ENCODE peak calls at places on chromosomes 12 and 14, in five cellular contexts. One of them, this sample, is unnamed.

GRCh38 chr12:82279597-82279996 is 78.6 kb downstream of the CCDC59 start:
- DNase-seq in cardiac muscle cell: no peak
- DNase-seq in heart right ventricle: no peak
- DNase-seq in MM.1S: no peak
- DNase-seq in keratinocyte: no peak
- DNase-seq in this sample: no peak

GRCh38 chr14:21262410-21262809 is 6.8 kb downstream of the HNRNPC start:
- DNase-seq in cardiac muscle cell: no peak
- DNase-seq in heart right ventricle: no peak
- DNase-seq in keratinocyte: no peak
- DNase-seq in MM.1S: no peak
- DNase-seq in this sample: no peak

GRCh38 chr12:82090188-82090587 is 268.0 kb downstream of the CCDC59 start:
- DNase-seq in heart right ventricle: no peak
- DNase-seq in cardiac muscle cell: no peak
- DNase-seq in MM.1S: no peak
- DNase-seq in keratinocyte: no peak
- DNase-seq in this sample: no peak

GRCh38 chr12:12755923-12756322 is 29.5 kb upstream of the APOLD1 start:
- DNase-seq in cardiac muscle cell: no peak
- DNase-seq in heart right ventricle: no peak
- DNase-seq in keratinocyte: no peak
- DNase-seq in MM.1S: no peak
- DNase-seq in this sample: no peak

GRCh38 chr12:103050273-103050672 is 92.8 kb downstream of the ASCL1 start:
- DNase-seq in cardiac muscle cell: no peak
- DNase-seq in heart right ventricle: no peak
- DNase-seq in keratinocyte: no peak
- DNase-seq in MM.1S: no peak
- DNase-seq in this sample: no peak

GRCh38 chr12:27595231-27595642 is 71.2 kb downstream of the PPFIBP1 start:
- DNase-seq in keratinocyte: no peak
- DNase-seq in heart right ventricle: peak; percentile 84
- DNase-seq in cardiac muscle cell: peak; percentile 93
- DNase-seq in MM.1S: no peak
- DNase-seq in this sample: no peak

GRCh38 chr14:96055753-96056508 is 16.8 kb downstream of the C14orf132 start:
- DNase-seq in keratinocyte: no peak
- DNase-seq in MM.1S: no peak
- DNase-seq in heart right ventricle: no peak
- DNase-seq in cardiac muscle cell: no peak
- DNase-seq in this sample: no peak

GRCh38 chr14:105409379-105409778 is 10.2 kb upstream of the MTA1 start:
- DNase-seq in cardiac muscle cell: no peak
- DNase-seq in MM.1S: no peak
- DNase-seq in heart right ventricle: no peak
- DNase-seq in keratinocyte: no peak
- DNase-seq in this sample: no peak

GRCh38 chr14:28242895-28243294 is 523.7 kb upstream of the FOXG1 start:
- DNase-seq in heart right ventricle: no peak
- DNase-seq in keratinocyte: no peak
- DNase-seq in MM.1S: no peak
- DNase-seq in cardiac muscle cell: no peak
- DNase-seq in this sample: no peak

GRCh38 chr12:93191956-93192355 is 185.8 kb upstream of the NUDT4 start:
- DNase-seq in MM.1S: no peak
- DNase-seq in heart right ventricle: no peak
- DNase-seq in cardiac muscle cell: no peak
- DNase-seq in keratinocyte: no peak
- DNase-seq in this sample: no peak

GRCh38 chr12:3797649-3798048 is 44.7 kb upstream of the CRACR2A start:
- DNase-seq in heart right ventricle: no peak
- DNase-seq in MM.1S: no peak
- DNase-seq in keratinocyte: no peak
- DNase-seq in cardiac muscle cell: peak; percentile 3
- DNase-seq in this sample: no peak

GRCh38 chr12:1272132-1272531 is 281.1 kb downstream of the ERC1 start:
- DNase-seq in keratinocyte: no peak
- DNase-seq in MM.1S: no peak
- DNase-seq in heart right ventricle: no peak
- DNase-seq in cardiac muscle cell: no peak
- DNase-seq in this sample: no peak

GRCh38 chr12:96061864-96062453 is 26.6 kb upstream of the LTA4H start:
- DNase-seq in heart right ventricle: peak; percentile 80
- DNase-seq in keratinocyte: peak; percentile 55
- DNase-seq in MM.1S: peak; percentile 87
- DNase-seq in cardiac muscle cell: peak; percentile 91
- DNase-seq in this sample: peak; percentile 84

GRCh38 chr14:106631886-106632285 is 1105.5 kb downstream of the TMEM121 start:
- DNase-seq in cardiac muscle cell: no peak
- DNase-seq in keratinocyte: no peak
- DNase-seq in heart right ventricle: no peak
- DNase-seq in MM.1S: no peak
- DNase-seq in this sample: no peak

GRCh38 chr12:47417146-47417545 is 288.7 kb downstream of the RPAP3 start:
- DNase-seq in keratinocyte: no peak
- DNase-seq in MM.1S: no peak
- DNase-seq in cardiac muscle cell: no peak
- DNase-seq in heart right ventricle: no peak
- DNase-seq in this sample: no peak

GRCh38 chr14:104821229-104821945 is 20.5 kb downstream of the ZBTB42 start:
- DNase-seq in heart right ventricle: peak; percentile 2
- DNase-seq in keratinocyte: no peak
- DNase-seq in MM.1S: no peak
- DNase-seq in cardiac muscle cell: no peak
- DNase-seq in this sample: no peak

GRCh38 chr12:31929140-31929526 is 30.1 kb upstream of the RESF1 start:
- DNase-seq in MM.1S: no peak
- DNase-seq in cardiac muscle cell: no peak
- DNase-seq in heart right ventricle: no peak
- DNase-seq in keratinocyte: no peak
- DNase-seq in this sample: no peak

GRCh38 chr12:522692-523378 is 63.1 kb downstream of the B4GALNT3 start:
- DNase-seq in keratinocyte: no peak
- DNase-seq in MM.1S: no peak
- DNase-seq in heart right ventricle: no peak
- DNase-seq in cardiac muscle cell: no peak
- DNase-seq in this sample: no peak

DNA sequence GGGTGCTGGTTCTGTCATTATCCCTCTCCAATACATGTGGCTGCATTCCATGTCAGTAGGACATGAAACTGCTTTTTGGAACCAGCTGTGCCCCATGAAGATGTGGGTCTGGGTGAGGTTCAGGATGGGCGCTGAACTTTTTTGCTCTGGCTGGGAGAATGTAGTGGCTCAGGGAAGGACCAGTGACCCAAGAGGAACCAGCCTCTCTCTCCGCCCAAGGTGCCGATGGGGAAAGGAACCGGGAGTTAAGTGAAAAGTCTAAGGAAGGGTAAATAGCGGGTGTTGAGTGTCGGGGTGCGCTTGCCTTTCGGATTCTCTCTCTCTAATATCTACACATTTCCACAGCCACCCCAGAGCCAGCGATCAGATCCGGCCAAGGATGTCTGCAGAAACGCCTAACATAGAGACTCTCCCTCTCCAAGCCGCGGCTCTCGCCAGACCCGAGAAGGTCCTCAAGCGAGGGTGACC is 7.8 kb downstream of the ARHGEF25 start:
- DNase-seq in cardiac muscle cell: no peak
- DNase-seq in keratinocyte: no peak
- DNase-seq in heart right ventricle: no peak
- DNase-seq in MM.1S: no peak
- DNase-seq in this sample: no peak
- H3K4me3 ChIP-seq in cardiac muscle cell: no peak overlapping the region
- H3K4me3 ChIP-seq in keratinocyte: no peak overlapping the region
- H3K4me3 ChIP-seq in heart right ventricle: peak overlapping the region; percentile 20
- H3K4me3 ChIP-seq in MM.1S: no peak overlapping the region
- H3K4me3 ChIP-seq in this sample: peak overlapping the region; percentile 8

DNA sequence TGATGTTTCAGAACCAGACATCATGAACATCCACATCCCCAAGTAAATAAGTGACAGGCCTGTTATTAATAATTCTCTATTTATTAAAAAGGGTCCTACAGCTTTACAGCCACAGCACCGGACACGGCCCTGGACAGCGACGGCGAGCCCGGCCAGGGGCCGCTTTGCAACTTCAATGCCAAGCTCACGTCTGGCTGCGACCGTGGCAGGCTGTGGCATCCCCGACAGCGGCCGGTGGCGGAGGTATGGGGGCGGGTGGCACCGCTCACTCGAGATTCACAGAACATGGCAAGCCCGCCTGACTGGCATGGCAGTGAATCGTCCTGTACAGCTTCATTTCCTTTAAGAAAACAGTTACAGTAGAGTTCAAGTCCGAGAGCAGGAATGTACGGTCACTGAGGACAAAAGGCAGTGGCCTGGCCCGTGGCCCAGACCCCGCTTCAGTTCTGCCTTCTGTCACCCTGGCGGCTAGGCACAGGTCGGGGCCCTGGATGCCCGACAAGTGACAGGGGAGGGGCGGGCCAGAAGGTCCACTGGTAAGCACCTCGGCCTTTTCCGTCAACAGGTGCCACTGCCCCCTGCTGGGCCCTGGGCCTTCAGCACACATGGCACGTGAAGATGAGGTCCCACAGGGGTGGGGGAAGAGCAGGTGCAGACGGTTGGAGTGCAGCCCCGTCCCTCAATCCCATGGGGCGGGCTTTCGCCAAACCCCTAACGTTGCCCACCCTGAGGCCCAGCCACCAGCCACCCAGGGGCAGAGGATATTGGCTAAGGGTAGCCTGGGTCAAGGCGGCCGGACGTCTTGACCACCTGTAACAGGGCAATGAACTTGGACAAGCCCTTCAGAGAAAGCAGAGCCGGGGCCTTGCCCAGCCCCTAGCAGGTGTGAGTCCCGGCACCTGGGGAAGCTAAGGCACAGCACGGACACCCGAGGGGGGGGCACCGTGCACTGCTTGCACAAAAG is 30.3 kb downstream of the HIP1R start:
- DNase-seq in keratinocyte: no peak
- DNase-seq in heart right ventricle: no peak
- DNase-seq in cardiac muscle cell: no peak
- DNase-seq in MM.1S: no peak
- DNase-seq in this sample: no peak
- H3K27ac ChIP-seq in keratinocyte: no peak overlapping the region
- H3K27ac ChIP-seq in heart right ventricle: peak overlapping the region; percentile 76
- H3K27ac ChIP-seq in cardiac muscle cell: no peak overlapping the region
- H3K27ac ChIP-seq in MM.1S: no peak overlapping the region
- H3K27ac ChIP-seq in this sample: no peak overlapping the region

GRCh38 chr12:126262829-126263228 is 1197.6 kb downstream of the AACS start:
- DNase-seq in keratinocyte: no peak
- DNase-seq in cardiac muscle cell: no peak
- DNase-seq in MM.1S: no peak
- DNase-seq in heart right ventricle: no peak
- DNase-seq in this sample: no peak

GRCh38 chr12:126271138-126271537 is 1205.9 kb downstream of the AACS start:
- DNase-seq in cardiac muscle cell: no peak
- DNase-seq in keratinocyte: no peak
- DNase-seq in MM.1S: no peak
- DNase-seq in heart right ventricle: no peak
- DNase-seq in this sample: no peak

GRCh38 chr12:126268222-126268621 is 1203.0 kb downstream of the AACS start:
- DNase-seq in heart right ventricle: no peak
- DNase-seq in keratinocyte: no peak
- DNase-seq in MM.1S: no peak
- DNase-seq in cardiac muscle cell: no peak
- DNase-seq in this sample: no peak
- H3K27me3 ChIP-seq in heart right ventricle: no peaks in the 10 kb centered on the region
- H3K27me3 ChIP-seq in keratinocyte: no peaks in the 10 kb centered on the region
- H3K27me3 ChIP-seq in MM.1S: no peaks in the 10 kb centered on the region
- H3K27me3 ChIP-seq in cardiac muscle cell: no peaks in the 10 kb centered on the region
- H3K27me3 ChIP-seq in this sample: no peaks in the 10 kb centered on the region

GRCh38 chr12:53198470-53199110 is 8.5 kb downstream of the ITGB7 start:
- DNase-seq in keratinocyte: no peak
- DNase-seq in MM.1S: peak; percentile 56
- DNase-seq in heart right ventricle: no peak
- DNase-seq in cardiac muscle cell: no peak
- DNase-seq in this sample: no peak
- H3K4me3 ChIP-seq in keratinocyte: no peak overlapping the region
- H3K4me3 ChIP-seq in MM.1S: peak overlapping the region; percentile 94
- H3K4me3 ChIP-seq in heart right ventricle: no peak overlapping the region
- H3K4me3 ChIP-seq in cardiac muscle cell: no peak overlapping the region
- H3K4me3 ChIP-seq in this sample: no peak overlapping the region

DNA sequence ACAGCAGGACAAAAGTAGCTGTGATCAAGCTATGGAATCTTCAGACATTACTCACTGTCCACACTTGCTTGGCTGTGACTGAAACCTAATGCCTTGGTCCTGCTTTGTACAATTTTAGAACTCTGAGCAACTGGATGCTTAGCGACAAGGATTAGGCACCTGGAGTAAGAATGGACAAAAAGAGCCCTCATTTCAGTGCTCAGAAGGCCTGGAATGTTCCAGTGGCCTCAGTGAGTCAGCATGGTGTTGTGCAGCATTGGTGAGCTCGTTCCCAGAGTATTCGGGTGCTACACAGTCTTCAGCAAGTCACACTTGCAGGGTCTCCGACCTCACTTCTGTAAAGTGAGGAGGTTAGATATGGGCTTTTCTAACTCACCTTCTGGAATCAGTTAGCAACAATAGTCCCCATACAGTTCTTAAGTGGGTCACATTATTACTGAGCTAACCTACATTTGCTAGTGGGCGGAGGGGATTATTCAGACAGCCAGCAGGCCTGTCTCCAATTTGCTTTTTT is 108.0 kb upstream of the MDM1 start:
- DNase-seq in keratinocyte: peak; percentile 28
- DNase-seq in cardiac muscle cell: peak; percentile 40
- DNase-seq in MM.1S: no peak
- DNase-seq in heart right ventricle: no peak
- DNase-seq in this sample: no peak
- H3K27ac ChIP-seq in keratinocyte: no peak overlapping the region
- H3K27ac ChIP-seq in cardiac muscle cell: no peak overlapping the region
- H3K27ac ChIP-seq in MM.1S: no peak overlapping the region
- H3K27ac ChIP-seq in heart right ventricle: no peak overlapping the region
- H3K27ac ChIP-seq in this sample: no peak overlapping the region

DNA sequence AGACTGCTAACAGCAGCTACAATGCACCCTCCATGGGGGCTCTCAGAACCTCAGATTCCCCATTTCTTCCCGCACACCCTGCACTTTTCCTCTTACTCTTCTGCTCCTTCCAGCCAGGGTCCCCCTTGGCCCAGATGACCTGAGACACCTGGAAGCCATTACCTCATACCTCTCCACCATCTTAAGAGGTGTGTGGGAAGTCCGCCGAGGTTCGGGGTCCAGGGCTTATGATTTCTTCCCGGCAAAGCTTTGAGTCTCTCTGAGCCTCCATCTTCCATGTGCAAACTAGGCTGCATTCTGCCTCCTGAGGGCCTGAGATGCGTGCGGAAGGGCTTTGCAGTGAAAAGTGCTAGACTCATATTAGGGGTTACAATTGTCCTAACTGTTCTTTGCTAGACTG is 5.3 kb downstream of the GSC start:
- DNase-seq in heart right ventricle: no peak
- DNase-seq in cardiac muscle cell: no peak
- DNase-seq in keratinocyte: no peak
- DNase-seq in MM.1S: no peak
- DNase-seq in this sample: no peak
- H3K27me3 ChIP-seq in heart right ventricle: peaks cover 99% of the 10 kb centered on the region
- H3K27me3 ChIP-seq in cardiac muscle cell: peaks cover 64% of the 10 kb centered on the region
- H3K27me3 ChIP-seq in keratinocyte: peaks cover 33% of the 10 kb centered on the region
- H3K27me3 ChIP-seq in MM.1S: peaks cover 16% of the 10 kb centered on the region
- H3K27me3 ChIP-seq in this sample: peaks cover 44% of the 10 kb centered on the region

This sample was measured in iPS DF 6.9.